ENCODE peak calls at places on chromosomes 16 and 17, in four cellular contexts. One of them, this sample, is unnamed.

GRCh38 chr17:35947156-35947585 is 3.7 kb upstream of the LYZL6 start:
- DNase-seq in cardiac muscle cell: peak
- DNase-seq in GM23338: peak
- DNase-seq in nucleus accumbens: no peak
- DNase-seq in this sample: no peak

GRCh38 chr17:41489531-41489930 is at the start of gene KRT36:
- DNase-seq in cardiac muscle cell: no peak
- DNase-seq in GM23338: no peak
- DNase-seq in nucleus accumbens: no peak
- DNase-seq in this sample: no peak

GRCh38 chr17:62592305-62593099 is 35.0 kb upstream of the MRC2 start:
- DNase-seq in cardiac muscle cell: no peak
- DNase-seq in GM23338: no peak
- DNase-seq in nucleus accumbens: no peak
- DNase-seq in this sample: no peak

GRCh38 chr17:44074231-44074910 is 3.8 kb downstream of the G6PC3 start:
- DNase-seq in cardiac muscle cell: no peak
- DNase-seq in GM23338: no peak
- DNase-seq in nucleus accumbens: no peak
- DNase-seq in this sample: no peak

GRCh38 chr16:17691621-17692231 is 221.0 kb upstream of the XYLT1 start:
- DNase-seq in cardiac muscle cell: no peak
- DNase-seq in GM23338: no peak
- DNase-seq in nucleus accumbens: no peak
- DNase-seq in this sample: no peak

GRCh38 chr17:60652484-60653247 is 25.0 kb upstream of the BCAS3 start:
- DNase-seq in cardiac muscle cell: no peak
- DNase-seq in GM23338: no peak
- DNase-seq in nucleus accumbens: no peak
- DNase-seq in this sample: no peak

GRCh38 chr17:43316522-43317142 is 82.2 kb upstream of the ARL4D start:
- DNase-seq in cardiac muscle cell: peak
- DNase-seq in GM23338: peak
- DNase-seq in nucleus accumbens: no peak
- DNase-seq in this sample: no peak

GRCh38 chr17:68248886-68249872 is 1.3 kb downstream of the AMZ2 start:
- DNase-seq in cardiac muscle cell: no peak
- DNase-seq in GM23338: no peak
- DNase-seq in nucleus accumbens: no peak
- DNase-seq in this sample: no peak

GRCh38 chr17:72569193-72569946 is 448.6 kb downstream of the SOX9 start:
- DNase-seq in cardiac muscle cell: no peak
- DNase-seq in GM23338: no peak
- DNase-seq in nucleus accumbens: no peak
- DNase-seq in this sample: no peak